ENCODE peak calls at places on chromosomes 1 and 21, in nine cellular contexts. U is coronary artery, Q is IMR-90, O is mammary epithelial cell, D is heart right ventricle, Z is PC-3, X is left ventricle myocardium inferior, N is fibroblast of lung, R is transverse colon. E is an unnamed sample.

GRCh38 chr1:155329980-155330598 is 9.4 kb downstream of the RUSC1 start:
- DNase-seq in Q (no peak), D (no peak), O (no peak), N (no peak), U (no peak), R (no peak), X (no peak), Z (peak; percentile 54), E (no peak)

GRCh38 chr1:13550663-13551062 is 33.0 kb upstream of the PDPN start:
- DNase-seq in N (no peak), Z (peak; percentile 4), U (peak; percentile 3), R (no peak), Q (no peak), X (no peak), O (no peak), D (no peak), E (no peak)

GRCh38 chr1:8423702-8424538 is 106.0 kb downstream of the SLC45A1 start:
- DNase-seq in O (peak; percentile 51), D (peak; percentile 60), X (peak; percentile 52), Q (peak; percentile 65), N (peak; percentile 71), R (peak; percentile 63), Z (peak; percentile 61), U (peak; percentile 80), E (peak; percentile 46)

GRCh38 chr1:48611841-48612240 is 139.8 kb upstream of the SPATA6 start:
- DNase-seq in Z (no peak), Q (no peak), O (no peak), R (no peak), D (no peak), U (no peak), X (no peak), N (no peak), E (no peak)

GRCh38 chr1:15522551-15522950 is 1.5 kb downstream of the CASP9 start:
- DNase-seq in N (no peak), X (no peak), Q (no peak), Z (no peak), U (no peak), D (no peak), R (no peak), O (no peak), E (no peak)

GRCh38 chr1:119141020-119141424 is 569 bp upstream of the WARS2 start:
- DNase-seq in O (no peak), R (peak; percentile 31), Q (no peak), U (peak; percentile 73), Z (peak; percentile 43), N (peak; percentile 34), D (peak; percentile 12), X (peak; percentile 22), E (peak; percentile 42)

GRCh38 chr21:26795398-26795790 is 49.8 kb downstream of the ADAMTS1 start:
- DNase-seq in R (no peak), U (no peak), O (no peak), Q (no peak), Z (no peak), D (no peak), X (no peak), N (no peak), E (no peak)

GRCh38 chr1:12075195-12076114 is 12.4 kb downstream of the TNFRSF8 start:
- DNase-seq in O (peak; percentile 57), R (no peak), U (no peak), Z (no peak), N (peak; percentile 88), D (peak; percentile 24), X (no peak), Q (peak; percentile 94), E (peak; percentile 96)

GRCh38 chr1:34013136-34013535 is 149.3 kb downstream of the HMGB4 start:
- DNase-seq in R (no peak), U (peak; percentile 61), X (no peak), N (no peak), D (no peak), O (no peak), Z (no peak), Q (no peak), E (no peak)

GRCh38 chr1:34019741-34020552 is 145.1 kb downstream of the CSMD2 start:
- DNase-seq in Q (no peak), N (no peak), R (no peak), X (no peak), O (no peak), Z (no peak), U (no peak), D (no peak), E (no peak)

GRCh38 chr1:34009340-34009975 is 145.6 kb downstream of the HMGB4 start:
- DNase-seq in X (no peak), Q (no peak), D (no peak), R (no peak), U (peak; percentile 57), Z (no peak), O (no peak), N (no peak), E (peak; percentile 13)

GRCh38 chr1:34013958-34014737 is 150.3 kb downstream of the HMGB4 start:
- DNase-seq in X (peak; percentile 31), Z (no peak), Q (no peak), U (peak; percentile 62), R (no peak), O (no peak), N (no peak), D (peak; percentile 36), E (peak; percentile 8)
- TF ChIP-seq CTCF in X (peak; percentile 68), Z (no peak), Q (no peak), U (no peak), R (peak; percentile 32), O (no peak), N (peak; percentile 40), D (peak; percentile 63), E (peak; percentile 56)

GRCh38 chr1:167821969-167822685 is 91.8 kb downstream of the ADCY10 start:
- DNase-seq in U (no peak), R (no peak), Z (no peak), X (no peak), N (no peak), O (no peak), Q (peak; percentile 20), D (no peak), E (peak; percentile 67)

GRCh38 chr1:167821356-167821685 is 92.6 kb downstream of the ADCY10 start:
- DNase-seq in R (no peak), N (no peak), D (no peak), X (no peak), Z (no peak), O (no peak), Q (no peak), U (no peak), E (no peak)

GRCh38 chr1:167819849-167820683 is 93.9 kb downstream of the ADCY10 start:
- DNase-seq in D (peak; percentile 75), Q (peak; percentile 96), Z (peak; percentile 93), U (peak; percentile 91), R (peak; percentile 65), X (peak; percentile 76), N (peak; percentile 89), O (peak; percentile 94), E (peak; percentile 95)

GRCh38 chr1:167824163-167824794 is 89.7 kb downstream of the ADCY10 start:
- DNase-seq in O (peak; percentile 35), U (no peak), Q (no peak), D (no peak), N (no peak), Z (no peak), R (no peak), X (no peak), E (no peak)

DNA sequence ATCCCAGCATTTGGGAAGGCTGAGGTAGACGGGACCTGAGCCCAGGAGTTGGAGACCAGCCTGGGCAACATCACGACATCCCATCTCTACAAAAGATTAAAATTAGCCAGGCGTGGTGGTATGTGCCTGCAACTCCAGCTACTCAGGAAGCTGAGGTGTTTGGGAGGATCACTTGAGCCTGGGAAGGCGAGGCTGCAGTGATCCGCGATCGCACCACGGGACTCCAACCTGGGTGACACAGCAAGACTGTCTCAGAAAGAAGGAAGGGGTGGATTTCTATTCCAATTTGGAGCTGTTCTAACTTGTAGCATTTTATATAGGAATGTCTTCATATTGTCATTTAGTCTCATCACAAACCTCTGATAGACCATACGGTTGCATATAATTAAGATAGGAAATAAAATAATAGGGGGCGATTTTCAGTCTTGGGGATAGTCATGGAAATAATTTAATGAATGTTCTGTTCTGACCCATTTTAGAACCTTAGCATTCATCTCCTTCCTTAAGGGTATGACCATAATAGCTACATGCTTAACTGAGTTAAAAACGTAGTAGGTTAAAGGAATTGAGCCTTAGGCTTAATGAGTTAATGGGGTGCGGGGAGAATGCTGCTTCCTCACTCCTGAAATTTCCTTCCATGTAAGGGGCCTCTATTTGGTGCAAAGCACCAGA is 93.1 kb downstream of the ADCY10 start:
- DNase-seq in Q (no peak), N (no peak), Z (no peak), X (no peak), D (no peak), U (no peak), R (no peak), O (peak; percentile 44), E (no peak)
- H3K4me3 ChIP-seq in Q (no peak overlapping the region), N (no peak overlapping the region), Z (peak overlapping the region; percentile 56), X (peak overlapping the region; percentile 60), D (no peak overlapping the region), U (no peak overlapping the region), R (no peak overlapping the region), O (peak overlapping the region; percentile 36), E (no peak overlapping the region)

GRCh38 chr1:220915954-220916353 is 36.7 kb downstream of the HLX start:
- DNase-seq in D (no peak), Z (no peak), N (no peak), R (no peak), Q (no peak), X (no peak), O (no peak), U (no peak), E (no peak)

GRCh38 chr1:220917101-220917500 is 37.9 kb downstream of the HLX start:
- DNase-seq in D (no peak), O (no peak), Z (no peak), Q (no peak), X (no peak), R (no peak), N (no peak), U (no peak), E (no peak)

GRCh38 chr1:220920967-220921366 is 41.7 kb downstream of the HLX start:
- DNase-seq in X (no peak), Q (no peak), O (no peak), U (no peak), N (no peak), Z (no peak), R (no peak), D (no peak), E (no peak)

GRCh38 chr1:220917535-220918209 is 38.4 kb downstream of the HLX start:
- DNase-seq in U (no peak), O (no peak), N (no peak), X (no peak), D (no peak), Q (no peak), Z (no peak), R (no peak), E (no peak)

DNA sequence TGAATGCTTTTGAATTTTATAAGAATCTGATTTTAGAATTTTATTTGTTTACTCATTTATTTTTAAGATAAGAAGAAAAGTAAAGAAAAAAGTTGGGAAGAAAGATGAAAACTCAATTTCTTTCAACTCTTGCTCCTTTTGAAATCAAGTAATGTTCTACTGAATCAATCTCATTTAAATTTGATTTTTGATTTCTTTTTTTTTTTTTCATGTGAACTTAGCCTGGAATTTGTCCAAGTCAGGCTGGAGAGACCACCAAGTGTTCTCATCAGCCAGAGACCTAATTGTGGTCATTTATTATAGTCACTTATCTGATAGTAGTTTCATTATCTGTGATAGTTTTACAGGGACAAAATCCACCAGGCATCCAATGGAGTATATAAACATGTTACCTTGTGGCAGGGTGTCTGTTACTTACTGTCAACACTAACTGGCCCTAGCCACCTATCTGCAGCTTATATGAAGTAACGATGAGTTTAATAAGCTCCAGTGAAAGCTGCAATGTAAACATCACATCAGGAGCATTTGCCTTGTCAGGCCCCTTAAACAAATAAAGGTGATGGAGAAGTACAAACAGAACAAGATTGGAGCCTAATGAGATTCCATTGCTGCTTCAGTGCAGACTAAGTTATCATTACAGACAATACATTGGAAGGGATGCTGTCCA is 39.2 kb downstream of the HLX start:
- DNase-seq in O (no peak), Q (no peak), X (no peak), R (no peak), U (no peak), N (no peak), D (no peak), Z (peak; percentile 58), E (no peak)
- TF ChIP-seq CTCF in O (no peak), Q (no peak), X (no peak), R (no peak), U (no peak), N (no peak), D (no peak), Z (no peak), E (no peak)

DNA sequence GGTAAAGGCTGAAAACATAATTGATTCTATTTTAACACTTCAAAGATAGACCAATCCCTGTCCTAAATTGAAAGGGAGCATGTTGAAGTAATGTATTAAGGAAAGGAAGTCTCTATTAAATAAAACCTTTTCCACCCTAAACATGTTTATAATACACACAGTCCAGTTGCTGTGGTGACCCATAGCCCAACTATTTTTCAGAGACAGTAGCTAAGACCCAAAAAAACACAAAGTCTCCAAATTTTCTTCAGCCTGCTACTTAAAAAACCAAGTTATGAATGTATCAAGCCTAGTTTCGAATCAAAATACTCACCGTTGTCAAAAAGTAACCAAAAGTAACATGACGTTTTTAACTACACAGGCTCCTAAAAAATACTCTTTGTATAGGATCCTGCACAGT is 1.6 kb downstream of the ELK4 start:
- DNase-seq in Z (peak; percentile 35), U (no peak), X (no peak), O (peak; percentile 14), N (peak; percentile 53), R (no peak), D (no peak), Q (peak; percentile 59), E (peak; percentile 65)
- H3K4me3 ChIP-seq in Z (peak overlapping the region; percentile 86), U (peak overlapping the region; percentile 77), X (peak overlapping the region; percentile 80), O (peak overlapping the region; percentile 73), N (peak overlapping the region; percentile 88), R (peak overlapping the region; percentile 76), D (peak overlapping the region; percentile 60), Q (peak overlapping the region; percentile 99), E (peak overlapping the region; percentile 88)

E was measured in AG10803.